ENCODE peak calls at places on chromosomes 12 and 14, in ten cellular contexts. J, P, F, G, V, A, D, M, X and I are unnamed samples.

GRCh38 chr14:93952829-93953228 is 23.5 kb downstream of the ASB2 start:
- DNase-seq in X (no peak), A (no peak), V (no peak), P (no peak), F (no peak), D (peak; percentile 19), M (no peak), G (no peak), J (no peak), I (no peak)

GRCh38 chr12:15322164-15323054 is at the start of gene PTPRO:
- DNase-seq in A (no peak), J (peak; percentile 80), V (no peak), X (no peak), P (no peak), D (peak; percentile 79), M (no peak), F (no peak), G (no peak), I (no peak)

GRCh38 chr14:25484194-25484593 is 434.2 kb upstream of the STXBP6 start:
- DNase-seq in J (no peak), P (no peak), A (no peak), V (no peak), G (no peak), F (no peak), D (no peak), X (no peak), M (no peak), I (no peak)

GRCh38 chr12:52151859-52152783 is 39.7 kb downstream of the KRT80 start:
- DNase-seq in D (peak; percentile 91), G (no peak), J (peak; percentile 90), P (peak; percentile 79), X (peak; percentile 77), F (peak; percentile 90), A (peak; percentile 88), V (no peak), M (peak; percentile 84), I (peak; percentile 91)

GRCh38 chr12:12577786-12578185 is 15.1 kb upstream of the DUSP16 start:
- DNase-seq in F (no peak), X (no peak), G (no peak), J (no peak), D (no peak), M (no peak), P (no peak), A (no peak), V (no peak), I (no peak)

GRCh38 chr14:103626150-103626850 is 2.7 kb upstream of the KLC1 start:
- DNase-seq in F (no peak), G (no peak), A (no peak), V (no peak), M (no peak), P (no peak), D (no peak), X (peak; percentile 20), J (no peak), I (no peak)

GRCh38 chr14:32602699-32603098 is 273.6 kb downstream of the AKAP6 start:
- DNase-seq in V (no peak), F (no peak), P (no peak), M (no peak), G (no peak), D (no peak), X (no peak), J (no peak), A (no peak), I (no peak)

GRCh38 chr14:56135001-56135400 is 16.8 kb downstream of the PELI2 start:
- DNase-seq in P (peak; percentile 72), J (no peak), D (no peak), M (no peak), X (no peak), F (no peak), G (no peak), A (no peak), V (no peak), I (no peak)

DNA sequence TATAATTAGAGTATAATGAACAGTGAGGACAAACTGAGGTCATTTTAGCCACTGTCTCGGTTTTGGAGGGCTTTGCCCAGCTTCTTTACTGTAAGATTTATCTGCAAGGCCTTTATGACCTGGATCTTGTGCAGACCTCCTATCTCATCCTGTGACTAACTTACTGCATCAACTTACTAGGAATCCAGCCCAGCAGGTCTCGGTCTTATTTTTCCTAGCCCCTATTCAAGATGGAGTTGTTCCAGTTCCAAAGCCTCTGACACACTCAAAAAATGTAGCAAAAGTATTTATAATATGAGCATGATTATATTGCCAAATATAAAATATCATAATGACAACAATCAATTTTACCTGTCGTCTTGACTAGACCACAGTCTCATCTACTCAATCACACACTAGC is 534.2 kb downstream of the TMEM121 start:
- DNase-seq in G (no peak), F (no peak), M (no peak), D (no peak), A (no peak), X (no peak), V (no peak), J (no peak), P (no peak), I (no peak)
- H3K4me1 ChIP-seq in G (no peaks in the 10 kb centered on the region), F (no peaks in the 10 kb centered on the region), M (no peaks in the 10 kb centered on the region), D (no peaks in the 10 kb centered on the region), A (no peaks in the 10 kb centered on the region), X (no peaks in the 10 kb centered on the region), V (no peaks in the 10 kb centered on the region), J (no peaks in the 10 kb centered on the region), P (no peaks in the 10 kb centered on the region), I (no peaks in the 10 kb centered on the region)

GRCh38 chr12:26770239-26771070 is 62.5 kb downstream of the ITPR2 start:
- DNase-seq in J (no peak), X (no peak), F (no peak), D (no peak), A (no peak), P (no peak), V (no peak), M (no peak), G (no peak), I (no peak)

GRCh38 chr12:26769611-26770010 is 63.4 kb downstream of the ITPR2 start:
- DNase-seq in J (no peak), G (no peak), P (no peak), A (no peak), M (no peak), D (no peak), V (no peak), X (no peak), F (no peak), I (no peak)

GRCh38 chr12:26767865-26768264 is 65.1 kb downstream of the ITPR2 start:
- DNase-seq in V (no peak), J (no peak), A (no peak), F (no peak), X (no peak), P (no peak), G (no peak), M (no peak), D (no peak), I (no peak)

GRCh38 chr12:26768611-26769603 is 64.1 kb downstream of the ITPR2 start:
- DNase-seq in J (no peak), D (no peak), A (peak; percentile 7), V (no peak), X (no peak), M (no peak), G (no peak), F (no peak), P (no peak), I (no peak)

DNA sequence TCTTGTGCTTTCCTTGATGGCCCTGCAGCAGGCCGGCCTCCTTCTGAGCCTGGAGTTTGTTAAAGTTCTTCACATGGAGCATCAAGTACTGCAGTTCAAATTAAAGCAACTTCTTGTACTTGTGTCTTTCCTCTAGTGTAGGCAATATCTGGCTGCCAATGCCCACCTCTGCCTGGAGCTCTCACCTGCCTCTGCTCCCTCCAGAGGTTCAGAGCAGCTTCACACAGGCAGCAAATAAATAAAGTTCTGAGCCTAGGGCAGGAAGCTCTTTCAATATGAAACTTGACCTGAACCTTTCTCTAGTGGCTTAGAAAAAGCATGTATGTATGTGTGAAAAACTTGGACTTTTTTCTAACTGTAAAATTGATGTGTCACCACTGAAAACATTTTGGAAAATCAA is 65.9 kb downstream of the ITPR2 start:
- DNase-seq in F (no peak), J (no peak), X (no peak), P (no peak), M (no peak), D (peak; percentile 17), A (no peak), V (no peak), G (no peak), I (no peak)
- TF ChIP-seq CTCF in F (no peak), J (no peak), X (no peak), P (no peak), M (no peak), D (peak; percentile 14), A (no peak), V (no peak), G (no peak), I (no peak)

GRCh38 chr12:9064201-9064814 is 51.4 kb downstream of the A2M start:
- DNase-seq in V (no peak), G (peak; percentile 42), X (peak; percentile 67), D (peak; percentile 78), P (peak; percentile 72), M (peak; percentile 79), J (peak; percentile 86), A (peak; percentile 68), F (peak; percentile 87), I (peak; percentile 60)

GRCh38 chr12:9066755-9067433 is 48.8 kb downstream of the A2M start:
- DNase-seq in A (no peak), G (no peak), P (no peak), X (no peak), D (no peak), J (no peak), V (no peak), M (no peak), F (no peak), I (no peak)

GRCh38 chr12:9066183-9066623 is 49.5 kb downstream of the A2M start:
- DNase-seq in X (no peak), D (no peak), V (no peak), F (no peak), G (no peak), A (no peak), P (no peak), M (no peak), J (no peak), I (no peak)

GRCh38 chr12:9065607-9065856 is 50.2 kb downstream of the A2M start:
- DNase-seq in G (no peak), M (no peak), X (no peak), J (no peak), A (no peak), F (no peak), P (no peak), V (no peak), D (no peak), I (no peak)

GRCh38 chr12:9064815-9065606 is 50.7 kb downstream of the A2M start:
- DNase-seq in F (peak; percentile 80), M (peak; percentile 89), X (peak; percentile 87), P (peak; percentile 93), V (no peak), J (peak; percentile 59), G (peak; percentile 71), D (peak; percentile 89), A (peak; percentile 93), I (peak; percentile 94)
- TF ChIP-seq POLR2AphosphoS5 in F (peak; percentile 85), M (peak; percentile 97), X (peak; percentile 85), P (peak; percentile 94), V (no peak), J (no peak), G (peak; percentile 87), D (peak; percentile 54), A (peak; percentile 73), I (peak; percentile 92)

DNA sequence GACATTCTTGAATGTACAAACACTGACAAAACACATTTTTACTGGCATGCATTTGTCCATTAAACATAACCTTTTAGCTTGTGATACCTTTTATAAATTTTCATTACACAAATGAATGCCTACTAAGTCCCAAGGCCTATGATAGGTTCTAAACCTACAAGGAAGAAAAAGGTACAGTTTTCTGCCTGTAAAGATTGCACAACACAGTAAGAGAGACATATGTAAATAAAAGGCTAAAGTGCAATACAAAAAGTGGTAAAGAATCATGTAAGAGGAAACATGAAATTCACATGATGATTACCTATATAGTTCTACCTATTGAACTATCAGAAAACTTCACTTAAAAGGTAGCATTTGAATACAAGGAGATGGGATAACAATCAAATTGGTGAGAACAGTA is 14.6 kb upstream of the ARID4A start:
- DNase-seq in M (no peak), V (no peak), F (no peak), P (no peak), X (no peak), D (no peak), A (no peak), G (no peak), J (no peak), I (no peak)
- H3K4me1 ChIP-seq in M (peaks cover 46% of the 10 kb centered on the region), V (no peaks in the 10 kb centered on the region), F (peaks cover 53% of the 10 kb centered on the region), P (peaks cover 61% of the 10 kb centered on the region), X (peaks cover 20% of the 10 kb centered on the region), D (no peaks in the 10 kb centered on the region), A (no peaks in the 10 kb centered on the region), G (no peaks in the 10 kb centered on the region), J (peaks cover 16% of the 10 kb centered on the region), I (peaks cover 16% of the 10 kb centered on the region)